ENCODE peak calls at places on chromosome 19, in nine cellular contexts. One of them, this sample, is unnamed.
A peak's percentile ranks its signal among the peaks of the same experiment; 100 is the strongest.

GRCh38 chr19:1663854-1664253 is 11.4 kb upstream of the TCF3 start:
- DNase-seq in heart right ventricle: no peak
- DNase-seq in stimulated activated CD8-positive, alpha-beta memory T cell treated with anti-CD3 and anti-CD28 coated beads, Interleukin-4, amount 100 ng/mL, for 1 hour: no peak
- DNase-seq in CD4-positive, alpha-beta memory T cell: no peak
- DNase-seq in activated CD8-positive, alpha-beta memory T cell treated with anti-CD3 and anti-CD28 coated beads for 48 hours: peak; percentile 51
- DNase-seq in kidney glomerular epithelial cell: no peak
- DNase-seq in HCT116: no peak
- DNase-seq in hepatocyte: no peak
- DNase-seq in HFF-Myc: no peak
- DNase-seq in this sample: no peak

GRCh38 chr19:16614941-16615340 is 13.1 kb downstream of the MED26 start:
- DNase-seq in heart right ventricle: no peak
- DNase-seq in stimulated activated CD8-positive, alpha-beta memory T cell treated with anti-CD3 and anti-CD28 coated beads, Interleukin-4, amount 100 ng/mL, for 1 hour: no peak
- DNase-seq in CD4-positive, alpha-beta memory T cell: no peak
- DNase-seq in activated CD8-positive, alpha-beta memory T cell treated with anti-CD3 and anti-CD28 coated beads for 48 hours: no peak
- DNase-seq in kidney glomerular epithelial cell: no peak
- DNase-seq in HCT116: no peak
- DNase-seq in hepatocyte: no peak
- DNase-seq in HFF-Myc: no peak
- DNase-seq in this sample: no peak

GRCh38 chr19:40754611-40755247 is 3.7 kb downstream of the SNRPA start:
- DNase-seq in heart right ventricle: no peak
- DNase-seq in stimulated activated CD8-positive, alpha-beta memory T cell treated with anti-CD3 and anti-CD28 coated beads, Interleukin-4, amount 100 ng/mL, for 1 hour: no peak
- DNase-seq in CD4-positive, alpha-beta memory T cell: no peak
- DNase-seq in activated CD8-positive, alpha-beta memory T cell treated with anti-CD3 and anti-CD28 coated beads for 48 hours: no peak
- DNase-seq in kidney glomerular epithelial cell: no peak
- DNase-seq in HCT116: no peak
- DNase-seq in hepatocyte: peak; percentile 73
- DNase-seq in HFF-Myc: no peak
- DNase-seq in this sample: no peak

GRCh38 chr19:2627319-2627829 is 75.1 kb downstream of the GNG7 start:
- DNase-seq in heart right ventricle: peak; percentile 65
- DNase-seq in stimulated activated CD8-positive, alpha-beta memory T cell treated with anti-CD3 and anti-CD28 coated beads, Interleukin-4, amount 100 ng/mL, for 1 hour: no peak
- DNase-seq in CD4-positive, alpha-beta memory T cell: no peak
- DNase-seq in activated CD8-positive, alpha-beta memory T cell treated with anti-CD3 and anti-CD28 coated beads for 48 hours: no peak
- DNase-seq in kidney glomerular epithelial cell: peak; percentile 99
- DNase-seq in HCT116: peak; percentile 92
- DNase-seq in hepatocyte: peak; percentile 84
- DNase-seq in HFF-Myc: peak; percentile 84
- DNase-seq in this sample: no peak

GRCh38 chr19:42282036-42282762 is 13.1 kb downstream of the CIC start:
- DNase-seq in heart right ventricle: no peak
- DNase-seq in stimulated activated CD8-positive, alpha-beta memory T cell treated with anti-CD3 and anti-CD28 coated beads, Interleukin-4, amount 100 ng/mL, for 1 hour: no peak
- DNase-seq in CD4-positive, alpha-beta memory T cell: no peak
- DNase-seq in activated CD8-positive, alpha-beta memory T cell treated with anti-CD3 and anti-CD28 coated beads for 48 hours: no peak
- DNase-seq in kidney glomerular epithelial cell: no peak
- DNase-seq in HCT116: no peak
- DNase-seq in hepatocyte: peak; percentile 47
- DNase-seq in HFF-Myc: no peak
- DNase-seq in this sample: no peak

GRCh38 chr19:7582446-7582845 is 13.2 kb upstream of the CAMSAP3 start:
- DNase-seq in heart right ventricle: no peak
- DNase-seq in stimulated activated CD8-positive, alpha-beta memory T cell treated with anti-CD3 and anti-CD28 coated beads, Interleukin-4, amount 100 ng/mL, for 1 hour: no peak
- DNase-seq in CD4-positive, alpha-beta memory T cell: no peak
- DNase-seq in activated CD8-positive, alpha-beta memory T cell treated with anti-CD3 and anti-CD28 coated beads for 48 hours: no peak
- DNase-seq in kidney glomerular epithelial cell: no peak
- DNase-seq in HCT116: no peak
- DNase-seq in hepatocyte: no peak
- DNase-seq in HFF-Myc: no peak
- DNase-seq in this sample: no peak

GRCh38 chr19:33292595-33293254 is 9.6 kb downstream of the CEBPA start:
- DNase-seq in heart right ventricle: no peak
- DNase-seq in stimulated activated CD8-positive, alpha-beta memory T cell treated with anti-CD3 and anti-CD28 coated beads, Interleukin-4, amount 100 ng/mL, for 1 hour: no peak
- DNase-seq in CD4-positive, alpha-beta memory T cell: no peak
- DNase-seq in activated CD8-positive, alpha-beta memory T cell treated with anti-CD3 and anti-CD28 coated beads for 48 hours: no peak
- DNase-seq in kidney glomerular epithelial cell: peak; percentile 3
- DNase-seq in HCT116: no peak
- DNase-seq in hepatocyte: no peak
- DNase-seq in HFF-Myc: no peak
- DNase-seq in this sample: no peak

GRCh38 chr19:48638831-48639381 is 1.7 kb upstream of the DBP start:
- DNase-seq in heart right ventricle: no peak
- DNase-seq in stimulated activated CD8-positive, alpha-beta memory T cell treated with anti-CD3 and anti-CD28 coated beads, Interleukin-4, amount 100 ng/mL, for 1 hour: no peak
- DNase-seq in CD4-positive, alpha-beta memory T cell: no peak
- DNase-seq in activated CD8-positive, alpha-beta memory T cell treated with anti-CD3 and anti-CD28 coated beads for 48 hours: no peak
- DNase-seq in kidney glomerular epithelial cell: no peak
- DNase-seq in HCT116: no peak
- DNase-seq in hepatocyte: peak; percentile 25
- DNase-seq in HFF-Myc: no peak
- DNase-seq in this sample: no peak

GRCh38 chr19:39363909-39364457 is 21.8 kb downstream of the SAMD4B start:
- DNase-seq in heart right ventricle: peak; percentile 33
- DNase-seq in stimulated activated CD8-positive, alpha-beta memory T cell treated with anti-CD3 and anti-CD28 coated beads, Interleukin-4, amount 100 ng/mL, for 1 hour: no peak
- DNase-seq in CD4-positive, alpha-beta memory T cell: no peak
- DNase-seq in activated CD8-positive, alpha-beta memory T cell treated with anti-CD3 and anti-CD28 coated beads for 48 hours: no peak
- DNase-seq in kidney glomerular epithelial cell: no peak
- DNase-seq in HCT116: no peak
- DNase-seq in hepatocyte: no peak
- DNase-seq in HFF-Myc: no peak
- DNase-seq in this sample: no peak

GRCh38 chr19:36547001-36547732 is 19.1 kb upstream of the ZNF260 start:
- DNase-seq in heart right ventricle: no peak
- DNase-seq in stimulated activated CD8-positive, alpha-beta memory T cell treated with anti-CD3 and anti-CD28 coated beads, Interleukin-4, amount 100 ng/mL, for 1 hour: no peak
- DNase-seq in CD4-positive, alpha-beta memory T cell: no peak
- DNase-seq in activated CD8-positive, alpha-beta memory T cell treated with anti-CD3 and anti-CD28 coated beads for 48 hours: no peak
- DNase-seq in kidney glomerular epithelial cell: no peak
- DNase-seq in HCT116: no peak
- DNase-seq in hepatocyte: no peak
- DNase-seq in HFF-Myc: no peak
- DNase-seq in this sample: no peak

GRCh38 chr19:47109541-47110375 is 3.8 kb downstream of the ZC3H4 start:
- DNase-seq in heart right ventricle: no peak
- DNase-seq in stimulated activated CD8-positive, alpha-beta memory T cell treated with anti-CD3 and anti-CD28 coated beads, Interleukin-4, amount 100 ng/mL, for 1 hour: no peak
- DNase-seq in CD4-positive, alpha-beta memory T cell: peak; percentile 51
- DNase-seq in activated CD8-positive, alpha-beta memory T cell treated with anti-CD3 and anti-CD28 coated beads for 48 hours: no peak
- DNase-seq in kidney glomerular epithelial cell: no peak
- DNase-seq in HCT116: no peak
- DNase-seq in hepatocyte: peak; percentile 57
- DNase-seq in HFF-Myc: peak; percentile 64
- DNase-seq in this sample: no peak

GRCh38 chr19:34184880-34185491 is 12.7 kb downstream of the LSM14A start:
- DNase-seq in heart right ventricle: no peak
- DNase-seq in stimulated activated CD8-positive, alpha-beta memory T cell treated with anti-CD3 and anti-CD28 coated beads, Interleukin-4, amount 100 ng/mL, for 1 hour: no peak
- DNase-seq in CD4-positive, alpha-beta memory T cell: no peak
- DNase-seq in activated CD8-positive, alpha-beta memory T cell treated with anti-CD3 and anti-CD28 coated beads for 48 hours: no peak
- DNase-seq in kidney glomerular epithelial cell: no peak
- DNase-seq in HCT116: no peak
- DNase-seq in hepatocyte: no peak
- DNase-seq in HFF-Myc: no peak
- DNase-seq in this sample: no peak